ENCODE peak calls at places on chromosome 16, in ten cellular contexts. W is ascending aorta, D is fibroblast of mammary gland, N is neural progenitor cell, O is IMR-90, V is fibroblast of lung, A is fibroblast of pulmonary artery, J is heart right ventricle, T is psoas muscle, K is pancreas. H is an unnamed sample.

GRCh38 chr16:88988980-88989791 is 12.2 kb upstream of the CBFA2T3 start:
- DNase-seq in O (no peak), W (no peak), N (no peak), K (no peak), A (no peak), V (no peak), T (no peak), D (no peak), J (no peak), H (no peak)

GRCh38 chr16:80350066-80350465 is 190.7 kb upstream of the DYNLRB2 start:
- DNase-seq in K (no peak), A (no peak), W (no peak), T (no peak), J (no peak), V (no peak), O (no peak), N (no peak), D (no peak), H (no peak)

GRCh38 chr16:30053376-30054015 is 12.1 kb upstream of the ALDOA start:
- DNase-seq in O (peak), W (no peak), T (no peak), K (no peak), D (no peak), J (no peak), V (no peak), N (no peak), A (peak), H (peak)

GRCh38 chr16:46632778-46633733 is 11.9 kb upstream of the SHCBP1 start:
- DNase-seq in D (no peak), N (peak), K (no peak), V (no peak), T (no peak), A (no peak), W (no peak), O (no peak), J (no peak), H (no peak)

GRCh38 chr16:47142469-47143328 is 1.0 kb downstream of the NETO2 start:
- DNase-seq in J (peak), A (peak), T (peak), D (peak), W (no peak), V (peak), N (peak), K (peak), O (peak), H (peak)

GRCh38 chr16:66287916-66288315 is 78.6 kb upstream of the CDH5 start:
- DNase-seq in D (no peak), W (no peak), T (no peak), A (no peak), K (no peak), O (no peak), N (no peak), V (no peak), J (no peak), H (no peak)

GRCh38 chr16:88062341-88062861 is 111.2 kb downstream of the BANP start:
- DNase-seq in O (peak), K (no peak), J (peak), D (peak), N (peak), W (no peak), T (peak), V (peak), A (peak), H (peak)

GRCh38 chr16:4313563-4314531 is 2.0 kb upstream of the GLIS2 start:
- DNase-seq in T (peak), J (peak), O (no peak), V (peak), N (peak), W (no peak), A (no peak), D (peak), K (peak), H (peak)

GRCh38 chr16:89315791-89316581 is 98.5 kb downstream of the ZNF778 start:
- DNase-seq in T (no peak), A (peak), W (no peak), D (peak), K (no peak), O (peak), V (peak), N (no peak), J (peak), H (peak)

GRCh38 chr16:13957197-13958078 is 37.5 kb downstream of the ERCC4 start:
- DNase-seq in W (no peak), N (peak), T (peak), K (peak), O (peak), J (peak), V (peak), A (peak), D (peak), H (peak)

GRCh38 chr16:29321585-29321984 is 84.9 kb downstream of the NPIPB11 start:
- DNase-seq in V (no peak), D (no peak), J (no peak), A (no peak), W (no peak), K (no peak), T (no peak), N (peak), O (no peak), H (no peak)

GRCh38 chr16:50505714-50506542 is 42.3 kb upstream of the NKD1 start:
- DNase-seq in J (no peak), T (no peak), K (no peak), N (peak), O (no peak), V (no peak), A (no peak), W (no peak), D (no peak), H (no peak)

GRCh38 chr16:22216191-22216831 is 10.2 kb downstream of the EEF2K start:
- DNase-seq in W (no peak), K (no peak), V (peak), A (peak), N (no peak), O (peak), T (no peak), J (no peak), D (peak), H (peak)

GRCh38 chr16:83402969-83403368 is 404.8 kb upstream of the HSBP1 start:
- DNase-seq in D (peak), V (peak), O (peak), N (no peak), J (no peak), A (peak), T (no peak), K (no peak), W (no peak), H (peak)

GRCh38 chr16:23244122-23244521 is 58.0 kb upstream of the SCNN1B start:
- DNase-seq in T (no peak), J (no peak), A (no peak), W (no peak), V (no peak), N (no peak), D (no peak), O (no peak), K (no peak), H (no peak)

GRCh38 chr16:57606847-57607501 is 21.5 kb upstream of the ADGRG1 start:
- DNase-seq in D (no peak), V (no peak), O (no peak), W (no peak), T (no peak), A (no peak), K (peak), J (no peak), N (no peak), H (no peak)

GRCh38 chr16:7236824-7237410 is 95.7 kb upstream of the RBFOX1 start:
- DNase-seq in T (no peak), K (no peak), W (no peak), A (no peak), V (no peak), N (no peak), D (no peak), J (no peak), O (no peak), H (no peak)

GRCh38 chr16:73530529-73530928 is 482.6 kb upstream of the ZFHX3 start:
- DNase-seq in D (no peak), N (no peak), O (no peak), T (no peak), A (no peak), V (no peak), J (no peak), K (no peak), W (no peak), H (no peak)

GRCh38 chr16:80682435-80683070 is 121.8 kb downstream of the CDYL2 start:
- DNase-seq in O (peak), J (no peak), V (peak), A (peak), K (no peak), N (no peak), D (peak), T (no peak), W (no peak), H (peak)

GRCh38 chr16:4369006-4369766 is 2.5 kb upstream of the VASN start:
- DNase-seq in D (peak), N (no peak), A (no peak), T (no peak), J (peak), V (no peak), K (no peak), O (peak), W (no peak), H (no peak)

DNA sequence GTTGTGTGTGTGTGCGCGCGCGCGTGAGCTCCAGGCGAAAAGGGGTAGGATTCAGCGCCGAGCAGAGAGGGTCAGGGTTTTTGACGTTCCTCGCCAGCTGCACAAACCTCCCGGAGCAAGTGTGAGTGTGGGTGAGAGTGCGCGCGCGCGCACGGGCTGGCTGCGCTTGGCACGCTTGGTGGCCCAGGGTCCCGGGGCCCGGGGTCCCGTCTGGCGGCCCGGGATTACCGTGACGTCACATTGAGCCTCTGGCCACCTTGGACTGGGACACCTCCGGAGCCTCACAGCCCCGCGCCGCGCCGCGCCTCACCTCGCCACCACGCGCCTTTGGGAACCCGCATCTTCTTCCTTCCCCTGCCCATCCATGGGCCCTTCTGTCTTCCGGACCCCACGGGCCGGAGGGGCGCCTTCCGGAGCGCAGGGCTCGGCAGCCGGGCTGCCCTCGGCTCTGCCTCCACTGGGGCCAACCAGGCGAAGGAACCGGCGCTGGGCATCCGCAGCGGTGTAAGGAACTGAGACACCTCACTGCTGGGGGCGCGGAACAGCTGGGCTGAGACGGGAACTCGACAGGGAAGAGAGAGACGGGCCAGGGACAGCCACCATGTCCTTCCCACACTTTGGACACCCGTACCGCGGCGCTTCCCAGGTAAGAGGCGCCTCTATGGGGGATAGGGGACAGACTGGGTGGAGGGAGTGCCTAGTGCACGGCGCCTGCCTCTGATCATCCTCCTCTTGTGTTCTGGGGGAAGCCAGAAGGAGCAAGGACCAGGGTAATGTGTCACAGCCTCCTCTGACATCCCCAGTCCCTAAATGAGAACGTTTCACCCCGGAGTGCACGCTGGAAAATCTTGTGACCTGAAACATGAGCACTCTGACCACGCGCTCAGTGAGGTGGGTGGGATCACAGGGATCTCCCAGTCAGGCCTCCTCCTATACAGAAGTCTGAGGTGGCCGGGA is 766 bp downstream of the IRX6 start:
- DNase-seq in V (no peak), A (no peak), W (no peak), O (no peak), K (no peak), D (peak), T (no peak), N (peak), J (peak), H (no peak)
- H3K4me3 ChIP-seq in V (no peak), A (no peak), W (peak), O (no peak), K (no peak), D (no peak), T (peak), N (peak), J (peak), H (peak)

GRCh38 chr16:28208131-28208530 is 3.6 kb downstream of the XPO6 start:
- DNase-seq in W (no peak), K (no peak), D (no peak), J (no peak), V (no peak), A (no peak), T (no peak), N (no peak), O (no peak), H (no peak)

GRCh38 chr16:28208824-28209223 is 2.9 kb downstream of the XPO6 start:
- DNase-seq in O (no peak), D (no peak), T (no peak), W (no peak), K (no peak), N (no peak), V (no peak), A (no peak), J (no peak), H (no peak)

GRCh38 chr16:28211758-28212531 is at the start of gene XPO6:
- DNase-seq in N (peak), V (peak), O (peak), W (peak), A (peak), T (peak), K (peak), J (peak), D (peak), H (peak)

GRCh38 chr16:28210979-28211505 is 723 bp downstream of the XPO6 start:
- DNase-seq in T (peak), N (peak), V (peak), D (peak), A (peak), W (no peak), O (peak), J (peak), K (peak), H (peak)

GRCh38 chr16:28210264-28210663 is 1.5 kb downstream of the XPO6 start:
- DNase-seq in O (no peak), N (no peak), J (no peak), A (no peak), D (no peak), T (no peak), W (no peak), K (no peak), V (no peak), H (no peak)
- H3K4me3 ChIP-seq in O (peak), N (peak), J (no peak), A (peak), D (peak), T (peak), W (peak), K (no peak), V (peak), H (peak)

DNA sequence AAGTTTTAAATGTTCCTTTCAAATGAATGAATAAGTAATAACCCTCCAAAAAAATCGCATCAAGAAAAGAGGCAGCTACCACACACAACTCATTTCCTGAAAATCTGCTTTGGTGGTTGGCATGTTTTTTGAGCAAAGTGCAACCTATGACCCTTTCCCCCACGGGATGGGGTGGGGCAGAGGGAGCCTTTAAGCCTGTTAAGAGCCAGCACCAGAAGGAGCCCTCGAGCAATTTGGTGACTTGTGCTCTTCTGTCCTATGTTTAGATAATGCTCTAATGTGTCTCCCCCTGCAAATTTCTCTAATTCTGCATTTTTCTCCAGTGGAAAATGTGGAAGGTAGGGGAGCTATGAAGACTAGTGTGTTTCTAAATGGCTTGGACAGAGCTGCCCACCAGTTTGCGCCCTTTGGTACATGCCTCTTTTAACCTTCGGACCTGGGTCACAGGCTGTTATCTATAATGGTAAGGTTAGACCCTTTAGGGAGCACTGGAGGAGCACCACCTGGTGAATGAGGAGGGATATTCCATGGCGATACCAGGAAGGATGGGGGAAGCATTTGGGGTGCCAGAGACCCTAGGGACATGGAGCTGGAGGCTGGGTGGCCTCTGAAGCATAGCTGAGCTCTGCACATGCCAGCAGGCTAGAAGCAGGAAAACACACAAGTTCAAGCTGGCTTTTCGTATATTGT is 1.6 kb downstream of the PYCARD start:
- DNase-seq in K (no peak), O (no peak), V (peak), J (no peak), N (no peak), A (no peak), W (no peak), D (peak), T (no peak), H (peak)
- H3K4me3 ChIP-seq in K (no peak), O (no peak), V (no peak), J (no peak), N (no peak), A (no peak), W (peak), D (no peak), T (peak), H (peak)

GRCh38 chr16:85774136-85774535 is 23.2 kb upstream of the C16orf74 start:
- DNase-seq in W (no peak), K (no peak), V (no peak), N (no peak), A (no peak), T (no peak), D (no peak), O (no peak), J (no peak), H (no peak)

GRCh38 chr16:85770741-85771140 is 19.8 kb upstream of the C16orf74 start:
- DNase-seq in O (no peak), T (no peak), J (no peak), N (no peak), W (no peak), D (no peak), A (no peak), K (no peak), V (no peak), H (no peak)

GRCh38 chr16:85777583-85778310 is 21.6 kb downstream of the EMC8 start:
- DNase-seq in J (no peak), W (no peak), K (no peak), O (peak), N (no peak), D (peak), V (no peak), T (no peak), A (no peak), H (peak)

GRCh38 chr16:85774811-85775210 is 23.9 kb upstream of the C16orf74 start:
- DNase-seq in J (no peak), O (no peak), D (no peak), A (no peak), N (no peak), T (no peak), V (no peak), K (no peak), W (no peak), H (no peak)

GRCh38 chr16:85773044-85773443 is 22.1 kb upstream of the C16orf74 start:
- DNase-seq in N (no peak), W (no peak), V (no peak), T (no peak), D (no peak), K (no peak), J (no peak), A (no peak), O (no peak), H (no peak)
- H3K4me3 ChIP-seq in N (no peak), W (no peak), V (no peak), T (no peak), D (no peak), K (no peak), J (no peak), A (no peak), O (no peak), H (no peak)

GRCh38 chr16:71817690-71818089 is 9.1 kb upstream of the AP1G1 start:
- DNase-seq in A (no peak), K (no peak), W (no peak), T (no peak), N (no peak), O (peak), J (no peak), D (no peak), V (no peak), H (no peak)
- H3K4me3 ChIP-seq in A (no peak), K (no peak), W (peak), T (peak), N (no peak), O (no peak), J (no peak), D (no peak), V (no peak), H (peak)

DNA sequence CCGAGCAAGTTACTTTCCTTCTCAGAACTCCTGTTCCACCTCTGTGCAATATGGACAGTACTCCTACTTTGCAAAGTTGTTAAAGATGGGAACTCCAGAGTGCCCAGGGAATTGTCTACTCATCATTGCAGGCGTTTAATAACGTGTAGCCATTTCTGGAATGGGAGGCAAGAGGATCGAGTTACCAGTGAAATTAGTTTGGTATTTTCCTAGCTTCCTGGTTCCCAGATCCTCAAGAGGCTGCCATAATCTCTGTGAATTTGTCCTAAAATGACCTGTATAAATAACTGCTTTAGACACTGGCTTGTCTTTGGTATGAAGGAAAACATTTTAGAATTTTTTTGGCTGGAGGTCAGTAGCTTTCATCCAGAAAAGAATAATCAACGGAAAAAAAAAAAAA is 27.7 kb downstream of the WWOX start:
- DNase-seq in J (no peak), A (peak), N (no peak), T (no peak), O (peak), K (no peak), W (no peak), D (peak), V (peak), H (no peak)
- H3K4me3 ChIP-seq in J (no peak), A (no peak), N (no peak), T (no peak), O (no peak), K (no peak), W (peak), D (no peak), V (no peak), H (no peak)

GRCh38 chr16:2814757-2815298 is 2.2 kb upstream of the PRSS21 start:
- DNase-seq in T (no peak), N (no peak), A (no peak), V (no peak), D (no peak), J (no peak), W (no peak), O (no peak), K (no peak), H (no peak)

GRCh38 chr16:2818278-2818876 is 1.3 kb downstream of the PRSS21 start:
- DNase-seq in V (no peak), J (no peak), O (no peak), K (no peak), D (no peak), N (no peak), W (no peak), T (no peak), A (no peak), H (no peak)

GRCh38 chr16:2817496-2818277 is 650 bp downstream of the PRSS21 start:
- DNase-seq in D (no peak), K (no peak), W (no peak), O (no peak), V (no peak), J (no peak), A (no peak), N (no peak), T (no peak), H (no peak)

GRCh38 chr16:2815299-2815771 is 1.7 kb upstream of the PRSS21 start:
- DNase-seq in N (no peak), A (no peak), K (no peak), D (no peak), J (no peak), W (no peak), O (no peak), T (no peak), V (no peak), H (no peak)

DNA sequence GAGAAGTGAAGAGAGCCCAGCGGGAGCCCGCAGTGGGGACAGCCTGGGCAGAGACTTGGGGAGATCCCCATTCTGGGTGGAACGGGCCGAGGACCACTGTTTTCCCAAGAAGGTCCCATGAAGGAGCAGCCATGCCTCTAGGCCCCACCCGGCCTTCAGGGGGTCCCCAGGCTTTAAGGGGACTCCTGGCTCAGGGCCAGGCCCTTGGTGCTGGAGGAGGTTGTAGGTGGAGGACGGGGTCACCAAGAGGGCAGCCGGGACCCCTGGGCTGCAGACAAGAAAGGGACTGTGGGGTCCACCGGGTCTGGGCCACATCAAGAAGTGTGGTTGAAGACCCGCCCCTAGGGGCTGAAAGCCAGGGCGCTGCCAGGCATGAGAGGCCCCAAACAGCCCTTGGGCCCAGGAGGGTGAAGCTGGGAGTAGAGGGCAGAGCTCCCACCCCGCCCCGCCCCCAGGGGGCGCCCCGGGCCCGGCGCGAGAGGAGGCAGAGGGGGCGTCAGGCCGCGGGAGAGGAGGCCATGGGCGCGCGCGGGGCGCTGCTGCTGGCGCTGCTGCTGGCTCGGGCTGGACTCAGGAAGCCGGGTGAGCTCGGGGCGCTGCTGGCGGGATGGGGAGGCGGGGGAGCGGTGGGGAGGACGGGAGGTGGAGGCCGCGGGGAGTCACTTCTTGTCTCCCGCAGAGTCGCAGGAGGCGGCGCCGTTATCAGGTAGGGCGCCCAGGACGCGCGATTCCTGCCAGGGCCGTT is at the start of gene PRSS21:
- DNase-seq in D (no peak), O (no peak), K (no peak), W (no peak), V (no peak), J (no peak), A (no peak), N (no peak), T (no peak), H (no peak)
- H3K4me3 ChIP-seq in D (no peak), O (no peak), K (no peak), W (peak), V (no peak), J (no peak), A (no peak), N (no peak), T (no peak), H (no peak)